ENCODE peak calls at places on chromosomes 12 and 14, in nine cellular contexts. S, Q, Y, N, C, G, W, F and E are unnamed samples.

GRCh38 chr12:27276275-27276674 is 32.2 kb downstream of the STK38L start:
- DNase-seq in S (no peak), Q (no peak), Y (no peak), N (no peak), C (no peak), G (no peak), W (no peak), F (no peak), E (no peak)

GRCh38 chr14:100861188-100861936 is 35.4 kb downstream of the MEG3 start:
- DNase-seq in S (no peak), Q (no peak), Y (no peak), N (no peak), C (no peak), G (no peak), W (no peak), F (no peak), E (no peak)

GRCh38 chr12:70617450-70617849 is 19.8 kb downstream of the PTPRB start:
- DNase-seq in S (no peak), Q (no peak), Y (no peak), N (no peak), C (no peak), G (no peak), W (no peak), F (no peak), E (no peak)

GRCh38 chr12:52202361-52203078 is 10.7 kb upstream of the KRT80 start:
- DNase-seq in S (no peak), Q (no peak), Y (peak; percentile 63), N (no peak), C (no peak), G (no peak), W (peak; percentile 21), F (peak; percentile 50), E (no peak)

GRCh38 chr12:69417231-69417630 is 53.0 kb upstream of the FRS2 start:
- DNase-seq in S (no peak), Q (no peak), Y (no peak), N (no peak), C (no peak), G (no peak), W (no peak), F (no peak), E (no peak)

GRCh38 chr12:53603196-53603595 is 23.0 kb downstream of the ATF7 start:
- DNase-seq in S (no peak), Q (no peak), Y (no peak), N (no peak), C (no peak), G (no peak), W (no peak), F (no peak), E (no peak)

GRCh38 chr12:94244165-94245133 is 96.1 kb downstream of the PLXNC1 start:
- DNase-seq in S (peak; percentile 66), Q (no peak), Y (no peak), N (no peak), C (peak; percentile 41), G (no peak), W (no peak), F (no peak), E (no peak)

GRCh38 chr12:6966351-6966750 is 4.1 kb downstream of the PHB2 start:
- DNase-seq in S (no peak), Q (no peak), Y (no peak), N (no peak), C (no peak), G (no peak), W (no peak), F (no peak), E (no peak)

GRCh38 chr14:85342858-85343607 is 186.9 kb upstream of the FLRT2 start:
- DNase-seq in S (no peak), Q (no peak), Y (peak; percentile 5), N (no peak), C (no peak), G (no peak), W (no peak), F (no peak), E (no peak)

GRCh38 chr12:510071-510825 is 50.5 kb downstream of the B4GALNT3 start:
- DNase-seq in S (no peak), Q (peak; percentile 35), Y (no peak), N (no peak), C (no peak), G (peak; percentile 50), W (no peak), F (no peak), E (peak; percentile 22)

GRCh38 chr14:24710403-24711063 is 76.5 kb upstream of the GZMB start:
- DNase-seq in S (no peak), Q (peak; percentile 5), Y (peak; percentile 77), N (no peak), C (peak; percentile 42), G (peak; percentile 63), W (peak; percentile 64), F (peak; percentile 68), E (peak; percentile 51)

GRCh38 chr14:41830679-41831078 is 224.0 kb downstream of the LRFN5 start:
- DNase-seq in S (no peak), Q (no peak), Y (peak; percentile 63), N (peak; percentile 54), C (no peak), G (no peak), W (no peak), F (no peak), E (no peak)

GRCh38 chr12:106054016-106054415 is 84.7 kb downstream of the NUAK1 start:
- DNase-seq in S (no peak), Q (no peak), Y (no peak), N (no peak), C (no peak), G (no peak), W (no peak), F (no peak), E (no peak)

GRCh38 chr14:27392153-27392552 is 794.3 kb upstream of the NOVA1 start:
- DNase-seq in S (no peak), Q (peak; percentile 44), Y (no peak), N (peak; percentile 23), C (no peak), G (no peak), W (no peak), F (no peak), E (no peak)

GRCh38 chr14:24055971-24056799 is 4.4 kb downstream of the CARMIL3 start:
- DNase-seq in S (no peak), Q (no peak), Y (no peak), N (no peak), C (no peak), G (no peak), W (no peak), F (no peak), E (no peak)

GRCh38 chr14:71597289-71597920 is 334.8 kb upstream of the RGS6 start:
- DNase-seq in S (no peak), Q (no peak), Y (no peak), N (peak; percentile 18), C (no peak), G (no peak), W (no peak), F (no peak), E (no peak)

GRCh38 chr14:71594828-71595227 is 337.4 kb upstream of the RGS6 start:
- DNase-seq in S (no peak), Q (no peak), Y (peak; percentile 20), N (no peak), C (no peak), G (no peak), W (no peak), F (no peak), E (no peak)

GRCh38 chr14:71600309-71600708 is 331.9 kb upstream of the RGS6 start:
- DNase-seq in S (no peak), Q (no peak), Y (no peak), N (no peak), C (no peak), G (no peak), W (no peak), F (no peak), E (no peak)

GRCh38 chr14:71595441-71595840 is 336.8 kb upstream of the RGS6 start:
- DNase-seq in S (no peak), Q (no peak), Y (no peak), N (no peak), C (no peak), G (no peak), W (no peak), F (no peak), E (no peak)

GRCh38 chr14:71597955-71598659 is 334.1 kb upstream of the RGS6 start:
- DNase-seq in S (no peak), Q (no peak), Y (no peak), N (no peak), C (peak; percentile 34), G (no peak), W (no peak), F (no peak), E (no peak)
- TF ChIP-seq CTCF in S (no peak), Q (no peak), Y (no peak), N (no peak), C (no peak), G (no peak), W (no peak), F (no peak), E (no peak)

DNA sequence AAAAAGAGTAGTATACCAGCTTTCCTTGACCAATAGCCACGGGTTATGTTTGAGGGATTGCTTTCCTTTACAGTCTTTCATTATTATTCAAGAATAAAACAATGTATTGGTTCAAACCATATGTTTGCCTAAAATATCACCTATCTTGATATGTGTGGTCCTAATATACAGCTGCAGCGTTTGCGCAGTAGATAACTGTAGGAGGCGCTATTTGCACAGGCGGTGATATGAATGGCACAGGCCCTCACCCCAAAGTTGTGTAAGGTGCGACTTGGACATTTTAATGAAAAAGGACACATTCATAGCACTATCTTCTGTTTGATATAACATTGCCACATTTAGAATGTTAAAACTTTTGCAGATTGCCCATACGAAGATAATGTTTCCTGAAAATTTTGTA is 298.4 kb downstream of the TRHDE start:
- DNase-seq in S (no peak), Q (no peak), Y (no peak), N (no peak), C (no peak), G (no peak), W (peak; percentile 60), F (peak; percentile 28), E (peak; percentile 8)
- TF ChIP-seq CTCF in S (no peak), Q (peak; percentile 23), Y (no peak), N (peak; percentile 13), C (no peak), G (no peak), W (peak; percentile 63), F (peak; percentile 52), E (peak; percentile 58)

DNA sequence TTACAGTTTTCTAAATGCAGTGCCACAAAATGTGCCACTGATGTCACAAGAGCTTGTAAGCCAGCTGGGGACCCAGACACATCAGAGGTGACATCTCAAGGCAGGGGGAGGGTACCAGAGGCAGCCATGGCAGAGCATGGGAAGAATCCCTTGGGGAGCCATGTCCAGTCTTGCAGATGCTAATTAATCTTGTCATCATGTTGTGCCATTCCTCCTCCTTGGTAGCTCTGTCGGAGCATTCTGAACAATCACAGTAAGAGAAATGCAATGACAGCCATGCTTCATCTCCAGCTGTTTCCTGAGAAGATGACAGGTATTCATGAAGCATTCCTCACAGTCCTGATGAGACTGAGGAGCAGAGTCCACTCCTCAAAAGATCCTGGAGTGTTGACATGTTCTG is 287.9 kb downstream of the RPAP3 start:
- DNase-seq in S (no peak), Q (no peak), Y (no peak), N (no peak), C (no peak), G (no peak), W (no peak), F (no peak), E (no peak)
- TF ChIP-seq CTCF in S (no peak), Q (no peak), Y (no peak), N (no peak), C (no peak), G (no peak), W (no peak), F (no peak), E (no peak)

DNA sequence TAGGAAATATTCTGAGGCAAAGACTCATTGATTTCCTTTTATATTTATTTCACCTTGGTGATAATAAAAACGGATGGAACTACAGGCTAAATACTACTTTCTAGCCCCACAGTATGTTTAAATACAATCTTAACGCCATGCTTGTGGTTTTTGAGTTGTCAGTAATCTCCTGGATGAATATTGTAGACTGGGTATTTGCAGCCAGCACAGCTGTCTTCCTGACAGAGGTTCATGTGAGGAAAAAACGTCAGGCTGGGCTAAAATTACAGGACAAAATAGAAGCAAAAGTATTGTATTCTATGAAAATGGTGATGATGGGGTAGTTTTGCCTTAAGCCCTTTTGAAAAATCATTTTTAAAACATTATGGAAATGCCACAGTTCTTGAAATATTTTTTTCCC is 140.9 kb downstream of the CCDC91 start:
- DNase-seq in S (no peak), Q (no peak), Y (peak; percentile 40), N (no peak), C (no peak), G (no peak), W (no peak), F (no peak), E (no peak)
- TF ChIP-seq CTCF in S (no peak), Q (no peak), Y (no peak), N (no peak), C (no peak), G (no peak), W (no peak), F (no peak), E (no peak)